ENCODE peak calls at places on chromosomes 3 and 15, in four cellular contexts. I, H, Y and G are unnamed samples.

GRCh38 chr15:41881550-41881924 is 12.3 kb downstream of the SPTBN5 start:
- DNase-seq in I (no peak), H (no peak), Y (no peak), G (no peak)

GRCh38 chr15:61828008-61828407 is 232.2 kb downstream of the VPS13C start:
- DNase-seq in I (no peak), H (no peak), Y (no peak), G (no peak)

GRCh38 chr3:161221881-161222600 is 930 bp downstream of the NMD3 start:
- DNase-seq in I (no peak), H (no peak), Y (peak), G (no peak)

GRCh38 chr3:141738636-141739363 is 702 bp downstream of the RNF7 start:
- DNase-seq in I (no peak), H (no peak), Y (peak), G (no peak)

GRCh38 chr3:49582177-49582576 is 27.9 kb downstream of the BSN start:
- DNase-seq in I (no peak), H (no peak), Y (no peak), G (no peak)

GRCh38 chr3:13517253-13517977 is 31.5 kb upstream of the FBLN2 start:
- DNase-seq in I (no peak), H (no peak), Y (no peak), G (no peak)

GRCh38 chr3:132879651-132880050 is 157.4 kb upstream of the NPHP3 start:
- DNase-seq in I (no peak), H (no peak), Y (no peak), G (no peak)

GRCh38 chr3:124780767-124781485 is 50.7 kb downstream of the UMPS start:
- DNase-seq in I (peak), H (no peak), Y (peak), G (no peak)

GRCh38 chr3:58353722-58354553 is 21.2 kb downstream of the PXK start:
- DNase-seq in I (no peak), H (no peak), Y (no peak), G (no peak)

GRCh38 chr15:63048986-63049665 is 6.6 kb downstream of the TPM1 start:
- DNase-seq in I (peak), H (peak), Y (peak), G (no peak)

GRCh38 chr15:34436956-34437442 is 609 bp downstream of the GOLGA8A start:
- DNase-seq in I (no peak), H (peak), Y (peak), G (peak)

GRCh38 chr15:80944818-80945217 is 44.8 kb downstream of the MESD start:
- DNase-seq in I (no peak), H (no peak), Y (no peak), G (no peak)

GRCh38 chr3:190545260-190545659 is 31.4 kb downstream of the IL1RAP start:
- DNase-seq in I (no peak), H (no peak), Y (no peak), G (no peak)

DNA sequence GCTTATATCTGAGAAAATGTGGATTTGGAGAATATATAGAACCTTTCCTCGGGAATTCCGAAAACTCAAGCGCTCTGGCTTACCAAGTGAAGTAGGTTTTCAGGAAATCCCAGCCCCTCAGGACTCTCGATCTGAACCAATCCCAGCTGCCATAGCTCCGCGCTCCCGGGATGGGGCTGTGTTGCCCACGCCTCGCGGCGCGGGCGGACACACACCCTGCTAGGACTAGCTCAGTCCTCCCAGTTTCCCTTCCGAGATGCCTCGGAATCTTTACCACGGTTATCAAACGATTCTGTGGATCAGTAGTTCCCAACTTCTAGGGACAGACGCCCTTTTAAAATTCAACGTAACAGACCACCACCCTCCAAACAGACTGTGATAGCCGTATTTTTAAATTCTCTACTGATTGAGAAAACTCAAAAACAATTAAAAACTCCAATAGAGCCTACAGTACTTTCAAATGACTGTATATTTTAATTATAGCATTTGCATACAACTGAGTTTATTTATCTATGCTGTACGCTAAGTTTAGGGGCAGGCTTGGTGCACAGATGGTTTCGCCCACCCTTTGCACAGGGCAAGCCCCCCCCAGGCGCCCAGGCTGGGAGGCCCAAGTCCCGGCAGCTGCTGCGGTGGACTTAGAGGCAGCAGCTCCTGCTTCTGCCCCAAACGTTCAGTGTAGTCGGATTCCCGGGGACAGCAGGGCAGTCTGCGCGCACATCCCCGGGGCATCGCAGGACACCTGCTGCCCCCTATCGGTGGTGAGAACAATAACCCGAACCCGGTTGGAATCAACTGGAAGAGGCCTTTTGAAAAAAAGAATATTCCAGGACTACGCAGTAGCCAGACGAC is 52.3 kb downstream of the CCDC54 start:
- DNase-seq in I (peak), H (peak), Y (peak), G (peak)
- TF ChIP-seq CTCF in I (peak), H (peak), Y (peak), G (peak)

GRCh38 chr3:133964547-133964946 is 65.2 kb downstream of the SLCO2A1 start:
- DNase-seq in I (no peak), H (no peak), Y (no peak), G (no peak)
- TF ChIP-seq CTCF in I (no peak), H (no peak), Y (peak), G (no peak)

DNA sequence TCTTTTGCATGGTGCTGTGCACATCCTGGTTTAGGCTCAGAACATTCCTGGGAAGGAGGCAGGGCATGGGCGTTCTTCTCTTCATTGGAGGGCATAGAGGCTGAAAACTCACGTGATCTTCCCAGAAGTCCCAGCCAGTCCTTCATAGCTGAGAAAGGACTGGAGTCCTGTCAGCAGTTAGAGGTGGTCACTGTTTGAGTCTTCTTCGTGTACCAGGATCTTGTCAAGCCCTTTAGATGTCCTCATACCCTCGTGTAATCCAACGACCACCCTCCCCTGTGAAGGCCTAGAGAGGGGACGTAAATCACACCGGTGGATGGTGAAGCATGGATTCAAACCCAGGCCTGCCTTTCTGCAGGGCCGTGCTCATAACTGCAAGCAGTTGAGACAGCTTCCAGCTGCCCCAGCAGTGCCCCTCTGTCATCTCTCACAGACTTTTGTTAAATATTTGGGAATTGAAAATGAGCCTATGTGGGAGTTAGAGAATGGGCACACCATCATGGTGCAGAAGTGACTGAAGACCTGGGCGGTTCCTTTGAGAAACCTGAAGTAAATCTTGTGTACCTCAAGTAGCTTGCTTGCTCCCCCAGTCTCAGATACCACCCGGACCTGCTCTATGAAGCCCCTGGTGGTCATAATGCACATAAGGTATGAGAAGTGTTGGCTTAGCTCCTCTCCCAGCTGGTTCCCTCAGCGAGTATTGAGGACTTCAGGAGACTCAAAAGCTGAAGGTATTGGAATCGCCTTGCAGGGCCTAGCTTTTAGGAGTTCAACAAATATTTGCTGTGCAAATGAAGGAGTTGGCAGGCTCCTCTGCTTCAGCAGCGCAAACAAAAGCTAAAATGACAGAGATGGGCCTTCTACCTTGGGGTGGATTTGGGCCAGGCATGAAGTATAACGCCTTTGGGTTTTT is 1.4 kb downstream of the CMTM8 start:
- DNase-seq in I (no peak), H (peak), Y (peak), G (peak)
- TF ChIP-seq CTCF in I (no peak), H (peak), Y (peak), G (peak)

GRCh38 chr15:32956006-32956405 is 238.2 kb downstream of the GREM1 start:
- DNase-seq in I (no peak), H (no peak), Y (peak), G (no peak)
- TF ChIP-seq CTCF in I (peak), H (no peak), Y (peak), G (peak)

GRCh38 chr15:70172561-70172960 is 74.8 kb upstream of the TLE3 start:
- DNase-seq in I (no peak), H (no peak), Y (no peak), G (no peak)
- TF ChIP-seq CTCF in I (no peak), H (no peak), Y (no peak), G (no peak)

DNA sequence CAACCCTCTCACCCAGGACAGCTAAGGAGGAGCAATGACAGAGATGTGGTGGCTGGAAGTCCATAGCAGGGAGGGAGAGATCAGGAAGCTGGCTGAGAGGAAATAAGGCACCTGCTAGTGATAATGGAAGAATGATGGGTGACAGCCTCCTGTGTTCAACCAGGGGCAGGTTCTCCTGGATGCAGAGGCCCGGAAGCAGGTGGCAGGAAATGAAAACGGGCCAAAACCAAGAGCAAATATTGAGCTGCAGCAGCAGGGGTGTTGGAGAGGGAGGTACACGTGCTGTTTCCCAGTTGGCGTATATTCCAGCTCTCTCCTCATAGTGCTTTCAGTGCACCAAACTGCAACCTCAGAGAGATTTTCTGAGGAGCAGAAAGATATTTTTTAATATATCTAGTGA is 213.5 kb upstream of the TBL1XR1 start:
- DNase-seq in I (no peak), H (no peak), Y (no peak), G (no peak)
- TF ChIP-seq CTCF in I (no peak), H (no peak), Y (no peak), G (no peak)

DNA sequence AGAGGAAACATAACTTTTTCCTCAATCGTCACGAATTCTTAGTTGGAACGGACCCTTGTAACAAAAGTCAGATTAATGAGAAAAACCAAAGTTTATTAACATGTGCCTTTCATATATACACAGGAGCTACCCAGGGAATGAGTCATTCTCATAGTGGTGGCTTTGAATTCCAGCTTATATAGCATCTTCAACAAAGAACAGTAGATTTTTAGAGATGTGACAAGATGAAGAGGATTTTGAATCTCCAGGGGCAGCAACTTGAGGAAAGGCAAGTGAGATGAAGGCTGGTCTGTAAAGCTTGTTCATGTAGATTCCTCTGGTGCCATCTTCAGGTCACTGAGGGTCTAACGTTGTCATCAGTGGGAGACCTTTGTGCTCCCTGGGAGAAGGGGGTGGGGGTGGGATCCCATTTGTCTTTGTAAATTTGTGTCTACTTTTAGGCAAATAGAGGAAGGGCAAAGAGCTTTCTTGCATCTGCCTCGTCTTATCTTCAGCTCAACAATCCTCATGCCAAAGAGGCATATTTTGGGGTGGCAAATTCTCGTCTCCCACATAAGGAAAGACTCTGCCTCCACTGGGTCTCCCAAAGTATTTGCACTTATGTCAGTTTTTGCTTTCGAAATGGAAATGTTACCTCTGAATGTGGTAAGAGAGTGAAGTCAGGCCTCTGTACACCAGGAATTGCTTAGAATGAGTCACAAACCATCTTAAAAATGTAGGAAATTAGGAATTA is 29.5 kb downstream of the CLEC3B start:
- DNase-seq in I (no peak), H (no peak), Y (peak), G (no peak)
- TF ChIP-seq CTCF in I (peak), H (peak), Y (no peak), G (no peak)

DNA sequence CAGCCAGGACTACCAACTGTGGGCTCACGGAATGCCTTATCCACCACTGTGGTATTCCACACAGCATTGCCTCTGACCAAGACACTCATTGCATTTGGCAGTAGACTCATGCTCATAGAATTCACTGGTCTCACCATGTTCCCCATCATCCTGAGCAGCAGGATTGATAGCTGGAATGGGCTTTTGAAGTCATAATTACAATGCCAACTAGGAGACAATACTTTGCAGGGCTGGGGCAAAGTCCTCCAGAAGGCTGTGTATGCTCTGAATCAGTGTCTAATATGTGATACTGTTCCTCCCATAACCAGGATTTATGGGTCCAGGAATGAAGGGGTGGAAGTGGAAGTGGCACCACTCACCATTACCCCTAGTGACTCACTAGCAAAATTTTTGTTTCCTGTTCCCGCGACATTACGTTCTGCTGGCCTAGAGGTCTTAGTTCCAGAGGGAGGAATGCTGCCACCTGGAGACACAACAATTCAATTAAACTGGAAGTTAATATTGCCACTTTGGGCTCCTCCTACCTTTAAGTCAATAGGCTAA is 58.6 kb upstream of the CCDC80 start:
- DNase-seq in I (no peak), H (no peak), Y (peak), G (no peak)
- TF ChIP-seq CTCF in I (no peak), H (no peak), Y (no peak), G (no peak)